ENCODE peak calls at places on chromosomes 2 and 18, in ten cellular contexts. J, K, S, O, I, L, U, V, Z and T are unnamed samples.

GRCh38 chr18:69557246-69557781 is 156.6 kb downstream of the DOK6 start:
- DNase-seq in J (no peak), K (no peak), S (no peak), O (no peak), I (no peak), L (no peak), U (no peak), V (no peak), Z (no peak), T (no peak)

GRCh38 chr2:143885461-143885860 is 634.5 kb downstream of the ZEB2 start:
- DNase-seq in J (no peak), K (no peak), S (no peak), O (no peak), I (no peak), L (no peak), U (no peak), V (no peak), Z (no peak), T (no peak)

GRCh38 chr2:67974564-67975430 is 88.0 kb downstream of the C1D start:
- DNase-seq in J (no peak), K (peak; percentile 57), S (peak; percentile 37), O (peak; percentile 22), I (no peak), L (peak; percentile 80), U (no peak), V (peak; percentile 61), Z (peak; percentile 47), T (no peak)

GRCh38 chr18:6836331-6836730 is 106.8 kb downstream of the ARHGAP28 start:
- DNase-seq in J (no peak), K (no peak), S (no peak), O (no peak), I (no peak), L (no peak), U (no peak), V (no peak), Z (no peak), T (no peak)

GRCh38 chr2:110980613-110981062 is 140.1 kb upstream of the BCL2L11 start:
- DNase-seq in J (no peak), K (no peak), S (no peak), O (no peak), I (no peak), L (no peak), U (no peak), V (no peak), Z (no peak), T (no peak)

GRCh38 chr2:236972491-236973379 is 113.0 kb upstream of the COPS8 start:
- DNase-seq in J (no peak), K (peak; percentile 66), S (peak; percentile 71), O (no peak), I (no peak), L (peak; percentile 82), U (no peak), V (no peak), Z (peak; percentile 69), T (no peak)

GRCh38 chr18:10123006-10123950 is 209.5 kb downstream of the VAPA start:
- DNase-seq in J (no peak), K (no peak), S (no peak), O (no peak), I (no peak), L (no peak), U (no peak), V (no peak), Z (no peak), T (no peak)

GRCh38 chr2:164600763-164601162 is 20.5 kb downstream of the GRB14 start:
- DNase-seq in J (no peak), K (no peak), S (no peak), O (no peak), I (no peak), L (no peak), U (no peak), V (no peak), Z (no peak), T (no peak)

GRCh38 chr2:26558271-26559043 is 80.5 kb upstream of the OTOF start:
- DNase-seq in J (no peak), K (peak; percentile 38), S (no peak), O (no peak), I (no peak), L (peak; percentile 61), U (no peak), V (no peak), Z (no peak), T (no peak)

GRCh38 chr2:58240595-58240937 is 559 bp downstream of the FANCL start:
- DNase-seq in J (no peak), K (peak; percentile 16), S (no peak), O (no peak), I (peak; percentile 21), L (no peak), U (no peak), V (no peak), Z (no peak), T (no peak)

GRCh38 chr2:237588044-237588696 is 2.4 kb downstream of the RAB17 start:
- DNase-seq in J (peak; percentile 13), K (no peak), S (no peak), O (no peak), I (no peak), L (peak; percentile 61), U (no peak), V (no peak), Z (peak; percentile 5), T (no peak)

GRCh38 chr2:96163768-96164429 is 18.7 kb upstream of the DUSP2 start:
- DNase-seq in J (no peak), K (no peak), S (no peak), O (no peak), I (no peak), L (no peak), U (peak; percentile 73), V (no peak), Z (no peak), T (no peak)

GRCh38 chr2:31333046-31333445 is 81.5 kb downstream of the XDH start:
- DNase-seq in J (no peak), K (no peak), S (no peak), O (no peak), I (no peak), L (no peak), U (no peak), V (no peak), Z (no peak), T (no peak)

GRCh38 chr2:147198651-147199171 is 646.1 kb upstream of the ACVR2A start:
- DNase-seq in J (no peak), K (no peak), S (no peak), O (no peak), I (no peak), L (no peak), U (no peak), V (no peak), Z (no peak), T (no peak)

GRCh38 chr2:189267925-189268579 is 88.5 kb upstream of the COL5A2 start:
- DNase-seq in J (no peak), K (peak; percentile 75), S (peak; percentile 78), O (no peak), I (no peak), L (no peak), U (no peak), V (no peak), Z (no peak), T (no peak)

DNA sequence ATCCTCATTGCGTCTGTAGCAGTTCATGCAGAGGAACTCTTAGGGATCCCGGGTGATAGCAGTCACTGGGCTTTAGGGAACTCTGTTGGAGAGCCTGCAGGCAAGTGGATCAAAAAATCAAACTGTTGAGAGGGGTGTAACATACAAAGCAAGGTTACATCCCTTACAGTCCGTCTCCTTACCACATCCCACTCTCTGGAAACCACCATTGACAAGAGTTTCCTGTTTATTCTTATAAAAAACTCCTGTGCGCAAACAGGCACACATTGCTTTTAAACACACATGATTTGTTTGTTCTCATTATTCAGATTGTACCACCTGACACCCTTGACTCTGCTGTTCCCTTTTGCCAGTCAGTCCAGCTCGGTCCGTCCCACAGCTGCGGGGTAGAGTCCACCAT is 137.7 kb downstream of the LTBP1 start:
- DNase-seq in J (no peak), K (no peak), S (no peak), O (no peak), I (no peak), L (no peak), U (no peak), V (no peak), Z (no peak), T (no peak)
- H3K27ac ChIP-seq in J (no peak overlapping the region), K (no peak overlapping the region), S (no peak overlapping the region), O (no peak overlapping the region), I (no peak overlapping the region), L (peak overlapping the region; percentile 22), U (no peak overlapping the region), V (no peak overlapping the region), Z (peak overlapping the region; percentile 40), T (no peak overlapping the region)

DNA sequence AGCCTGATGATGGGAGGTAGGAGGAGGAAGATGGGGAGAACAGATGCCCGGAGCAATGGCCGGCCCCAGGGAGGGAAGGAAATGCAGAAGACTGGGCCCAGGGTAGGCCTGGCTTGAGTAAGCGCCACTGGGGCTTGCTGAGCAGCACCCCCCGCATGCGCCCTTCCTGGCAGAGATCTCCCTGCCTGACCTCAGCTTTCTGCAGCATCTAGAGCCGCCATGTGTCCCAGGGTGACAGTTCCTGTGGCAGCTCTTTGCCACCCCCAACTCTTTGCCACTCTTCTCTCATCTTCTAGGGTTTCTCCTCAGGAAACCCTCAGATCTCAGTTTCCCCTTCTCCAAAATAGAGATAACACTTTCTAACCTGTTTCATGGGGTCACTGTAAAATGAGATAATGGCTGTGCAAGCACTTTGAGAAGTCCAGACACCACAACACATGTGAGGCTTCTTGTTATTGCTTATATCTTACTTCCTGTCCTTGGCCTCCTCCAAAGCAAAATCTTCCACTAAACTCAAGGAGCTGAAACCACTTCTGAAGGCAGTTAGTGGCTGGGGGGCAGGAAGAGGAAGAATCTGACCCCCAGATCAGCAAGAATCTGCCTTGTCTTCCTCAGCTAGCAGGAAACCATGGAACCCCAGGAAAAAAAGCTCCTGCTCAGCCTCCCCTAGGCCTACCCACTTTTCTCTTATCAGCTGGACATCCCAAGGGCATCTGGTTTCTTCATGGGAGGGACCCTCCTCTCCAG is 64.9 kb downstream of the EPAS1 start:
- DNase-seq in J (no peak), K (no peak), S (no peak), O (no peak), I (no peak), L (no peak), U (no peak), V (no peak), Z (no peak), T (no peak)
- H3K27ac ChIP-seq in J (no peak overlapping the region), K (no peak overlapping the region), S (no peak overlapping the region), O (no peak overlapping the region), I (no peak overlapping the region), L (no peak overlapping the region), U (no peak overlapping the region), V (peak overlapping the region; percentile 34), Z (peak overlapping the region; percentile 29), T (no peak overlapping the region)

GRCh38 chr2:54446122-54446521 is 10.0 kb upstream of the SPTBN1 start:
- DNase-seq in J (no peak), K (no peak), S (no peak), O (no peak), I (no peak), L (no peak), U (no peak), V (no peak), Z (no peak), T (no peak)
- H3K27ac ChIP-seq in J (no peak overlapping the region), K (peak overlapping the region; percentile 31), S (no peak overlapping the region), O (no peak overlapping the region), I (no peak overlapping the region), L (no peak overlapping the region), U (no peak overlapping the region), V (no peak overlapping the region), Z (no peak overlapping the region), T (no peak overlapping the region)

DNA sequence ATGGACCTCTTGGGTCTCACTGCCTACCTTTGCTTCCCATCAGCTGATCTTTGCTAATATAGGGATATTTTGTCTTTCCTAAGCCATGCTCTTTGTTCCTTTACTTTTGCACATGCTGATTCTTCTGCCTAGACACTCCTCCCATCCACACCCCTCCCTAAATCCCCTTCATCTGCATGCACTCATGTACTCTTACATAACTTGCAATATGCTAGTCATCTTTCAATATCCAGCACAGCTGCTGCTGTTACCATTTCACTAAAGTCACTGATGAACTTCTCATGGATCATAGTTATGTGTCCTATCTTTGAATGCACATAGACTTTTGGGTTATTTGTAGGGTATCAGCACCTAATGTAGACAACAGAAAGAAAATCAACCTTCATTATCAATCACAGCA is 18.5 kb upstream of the DTNA start:
- DNase-seq in J (no peak), K (no peak), S (no peak), O (no peak), I (no peak), L (no peak), U (no peak), V (no peak), Z (no peak), T (no peak)
- H3K27ac ChIP-seq in J (no peak overlapping the region), K (no peak overlapping the region), S (no peak overlapping the region), O (no peak overlapping the region), I (no peak overlapping the region), L (no peak overlapping the region), U (no peak overlapping the region), V (no peak overlapping the region), Z (no peak overlapping the region), T (no peak overlapping the region)